ENCODE peak calls at places on chromosome 18, in five cellular contexts. T is K562, H is stomach, B is GM23338, I is HCT116. R is an unnamed sample. For H3K4me1, the result is how much of the 10 kb centered on the place peaks cover.

GRCh38 chr18:79915161-79916127 is 36.0 kb downstream of the SLC66A2 start:
- DNase-seq in T (no peak), I (no peak), B (peak), H (peak), R (peak)

GRCh38 chr18:80252136-80252535 is 4.8 kb upstream of the PARD6G start:
- DNase-seq in B (no peak), H (no peak), I (no peak), T (no peak), R (no peak)

GRCh38 chr18:21682276-21683051 is 22.1 kb downstream of the ABHD3 start:
- DNase-seq in T (no peak), H (no peak), I (no peak), B (peak), R (no peak)

GRCh38 chr18:29164993-29165599 is 988.2 kb upstream of the CDH2 start:
- DNase-seq in B (no peak), I (peak), H (no peak), T (no peak), R (no peak)

GRCh38 chr18:55552498-55553189 is 35.3 kb downstream of the TCF4 start:
- DNase-seq in I (no peak), B (no peak), T (no peak), H (no peak), R (no peak)

GRCh38 chr18:31426021-31426420 is 21.5 kb upstream of the DSG3 start:
- DNase-seq in I (no peak), B (no peak), T (no peak), H (no peak), R (no peak)

GRCh38 chr18:50374170-50374752 is 585 bp upstream of the SKA1 start:
- DNase-seq in B (no peak), I (no peak), T (no peak), H (no peak), R (no peak)

GRCh38 chr18:37403100-37403781 is 162.4 kb downstream of the CELF4 start:
- DNase-seq in B (no peak), T (no peak), H (no peak), I (no peak), R (no peak)

GRCh38 chr18:30858562-30858961 is 184.0 kb downstream of the DSC3 start:
- DNase-seq in B (no peak), T (no peak), H (no peak), I (no peak), R (no peak)

GRCh38 chr18:67010916-67011315 is 407.0 kb upstream of the CDH19 start:
- DNase-seq in T (no peak), B (no peak), H (no peak), I (no peak), R (no peak)

GRCh38 chr18:74396252-74397204 is 60.6 kb downstream of the DIPK1C start:
- DNase-seq in B (no peak), H (no peak), T (no peak), I (no peak), R (no peak)

GRCh38 chr18:34322365-34323289 is 97.9 kb upstream of the NOL4 start:
- DNase-seq in H (peak), B (peak), T (no peak), I (peak), R (no peak)

GRCh38 chr18:50410008-50410407 is 35.2 kb downstream of the SKA1 start:
- DNase-seq in B (peak), I (no peak), T (peak), H (no peak), R (no peak)

GRCh38 chr18:56565596-56566355 is 72.6 kb downstream of the TXNL1 start:
- DNase-seq in T (no peak), H (no peak), B (no peak), I (no peak), R (no peak)

GRCh38 chr18:72161686-72162085 is 382.5 kb downstream of the CBLN2 start:
- DNase-seq in H (no peak), B (no peak), I (no peak), T (no peak), R (no peak)

GRCh38 chr18:27225947-27226481 is 40.9 kb upstream of the CHST9 start:
- DNase-seq in B (no peak), H (no peak), I (no peak), T (no peak), R (no peak)

GRCh38 chr18:7575465-7576026 is 8.4 kb downstream of the PTPRM start:
- DNase-seq in B (no peak), T (no peak), I (no peak), H (no peak), R (no peak)

GRCh38 chr18:21662591-21662990 is 42.0 kb downstream of the ABHD3 start:
- DNase-seq in B (no peak), T (no peak), I (no peak), H (no peak), R (no peak)

GRCh38 chr18:11994708-11995444 is 13.6 kb downstream of the IMPA2 start:
- DNase-seq in H (peak), I (no peak), T (no peak), B (peak), R (no peak)

GRCh38 chr18:35024965-35025364 is 16.2 kb upstream of the MAPRE2 start:
- DNase-seq in H (peak), B (no peak), T (no peak), I (no peak), R (no peak)

GRCh38 chr18:12701161-12701560 is 1.4 kb downstream of the CEP76 start:
- DNase-seq in B (no peak), H (no peak), T (no peak), I (no peak), R (no peak)

GRCh38 chr18:35122586-35123224 is 81.5 kb downstream of the MAPRE2 start:
- DNase-seq in I (no peak), B (peak), H (no peak), T (peak), R (no peak)

GRCh38 chr18:12921178-12921577 is 26.6 kb upstream of the SEH1L start:
- DNase-seq in H (no peak), T (no peak), B (no peak), I (no peak), R (no peak)

GRCh38 chr18:77118256-77119090 is 14.1 kb downstream of the MBP start:
- DNase-seq in H (no peak), T (no peak), I (no peak), B (no peak), R (peak)

GRCh38 chr18:73235491-73235890 is 367.7 kb upstream of the NETO1 start:
- DNase-seq in H (no peak), I (no peak), B (no peak), T (no peak), R (no peak)

GRCh38 chr18:64936671-64937070 is 787.8 kb upstream of the LINC00305 start:
- DNase-seq in I (no peak), B (no peak), T (no peak), H (no peak), R (no peak)

GRCh38 chr18:77090546-77091200 is 41.9 kb downstream of the MBP start:
- DNase-seq in H (no peak), B (no peak), T (no peak), I (no peak), R (no peak)

GRCh38 chr18:42936289-42936688 is 179.2 kb downstream of the RIT2 start:
- DNase-seq in B (no peak), H (no peak), I (no peak), T (no peak), R (no peak)

GRCh38 chr18:42941860-42942259 is 173.6 kb downstream of the RIT2 start:
- DNase-seq in H (no peak), B (no peak), T (no peak), I (no peak), R (no peak)

GRCh38 chr18:42931501-42931900 is 184.0 kb downstream of the RIT2 start:
- DNase-seq in I (no peak), B (no peak), H (no peak), T (no peak), R (no peak)

DNA sequence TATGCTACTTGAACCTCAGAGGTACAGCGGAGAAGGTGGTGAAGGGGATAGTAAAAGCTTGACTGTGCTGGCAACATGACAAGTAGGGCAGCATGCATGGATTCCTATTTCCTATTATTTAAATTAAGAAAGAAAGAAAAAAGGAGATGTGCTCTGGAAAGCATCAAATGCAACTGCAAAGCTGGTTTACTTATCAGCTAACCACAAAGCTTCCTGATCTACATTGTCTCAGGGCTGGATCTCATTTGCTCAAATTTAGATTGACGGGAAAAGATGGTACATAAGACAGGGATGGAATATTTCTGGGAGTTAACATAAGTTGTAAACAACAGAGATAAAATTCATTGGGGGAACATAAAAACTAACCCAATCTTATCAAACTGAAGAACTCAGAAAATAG is 178.1 kb downstream of the RIT2 start:
- DNase-seq in I (no peak), B (no peak), H (no peak), T (no peak), R (no peak)
- TF ChIP-seq POLR2AphosphoS5 in I (no peak), B (no peak), H (no peak), T (no peak), R (no peak)

GRCh38 chr18:47906408-47906807 is 24.1 kb downstream of the SMAD2 start:
- DNase-seq in H (no peak), I (no peak), B (no peak), T (no peak), R (no peak)
- H3K4me1 ChIP-seq in H (under half), I (under half), B (under half), T (under half), R (under half)

DNA sequence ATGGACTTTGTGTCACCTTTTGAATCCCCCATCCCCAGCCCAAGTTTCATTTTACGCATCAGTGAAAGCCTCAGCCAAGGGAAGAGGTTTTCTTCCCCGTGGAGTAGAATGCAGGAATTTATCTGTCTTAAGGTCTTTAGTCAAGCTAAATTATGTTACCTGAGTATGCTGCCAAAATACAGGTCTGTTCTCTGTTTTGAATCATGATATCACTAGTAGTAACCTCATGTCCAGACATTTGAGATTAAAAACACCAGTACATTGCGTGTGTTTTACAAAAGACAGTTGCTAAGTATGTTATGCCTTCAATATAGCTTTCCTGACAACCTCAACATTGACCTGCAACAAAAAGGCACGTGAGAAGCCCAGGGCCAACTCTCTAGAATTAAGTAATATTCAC is 40.2 kb downstream of the COLEC12 start:
- DNase-seq in H (no peak), T (no peak), I (no peak), B (no peak), R (no peak)
- TF ChIP-seq POLR2AphosphoS5 in H (no peak), T (no peak), I (no peak), B (no peak), R (no peak)

DNA sequence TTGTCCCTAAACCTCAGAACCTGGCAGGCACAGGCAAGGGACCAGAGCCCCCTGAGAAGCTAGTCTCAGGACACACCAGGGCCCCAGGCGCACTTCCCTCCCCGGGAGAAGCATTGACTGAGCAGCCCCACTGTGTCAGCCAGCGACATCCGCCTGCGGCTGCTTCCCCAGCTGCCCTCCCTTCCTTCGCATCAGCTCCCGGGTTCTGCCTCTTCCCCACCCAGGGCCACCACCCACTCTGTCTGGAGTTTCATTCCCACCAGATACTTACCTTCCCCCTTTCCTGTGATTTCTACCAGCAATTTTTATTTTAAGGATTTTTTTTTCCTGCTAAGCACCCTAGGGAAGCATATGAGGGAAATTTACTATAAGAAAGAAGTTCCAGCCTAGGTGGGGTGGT is 99.2 kb downstream of the SMAD7 start:
- DNase-seq in I (no peak), H (no peak), B (no peak), T (no peak), R (no peak)
- H3K4me1 ChIP-seq in I (under half), H (under half), B (under half), T (under half), R (under half)

DNA sequence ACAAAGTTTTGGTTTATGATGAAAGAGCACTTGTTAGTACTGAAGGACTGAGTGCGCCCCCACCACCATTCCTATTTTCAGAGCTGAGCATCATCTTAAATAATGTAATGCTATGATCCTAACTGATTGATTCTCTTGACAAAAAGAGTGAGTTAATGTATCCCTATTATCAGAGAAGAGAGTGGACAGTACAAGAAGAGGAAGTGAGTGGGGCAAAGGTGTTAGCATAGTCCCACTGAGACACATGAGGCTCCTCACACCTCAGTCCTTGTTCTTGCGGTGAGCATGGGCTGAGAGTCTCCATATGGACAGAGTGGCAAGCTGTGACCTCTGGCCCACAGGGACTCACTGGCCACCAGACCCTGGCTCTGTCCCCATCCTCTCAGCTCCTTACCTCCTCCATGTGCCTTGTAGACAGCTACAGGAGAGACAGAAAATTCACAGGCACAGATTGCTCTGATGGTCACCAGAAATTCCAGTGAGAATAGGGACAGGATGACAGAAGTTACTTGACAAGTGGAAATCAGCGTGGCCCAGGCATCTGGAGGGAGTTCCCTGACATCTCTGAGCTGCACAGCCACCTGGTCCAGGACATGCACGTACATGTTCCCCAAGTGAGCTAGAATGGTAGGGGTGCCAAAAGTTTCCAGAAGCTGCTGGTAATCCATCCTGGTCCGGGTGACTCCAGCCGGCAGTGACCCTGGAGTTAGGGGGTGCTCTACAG is 32.6 kb downstream of the NAPG start:
- DNase-seq in H (no peak), B (no peak), I (no peak), T (no peak), R (no peak)
- TF ChIP-seq POLR2AphosphoS5 in H (no peak), B (no peak), I (no peak), T (no peak), R (no peak)

GRCh38 chr18:24003903-24004640 is 10.5 kb upstream of the TTC39C start:
- DNase-seq in I (no peak), H (no peak), B (no peak), T (no peak), R (no peak)
- H3K4me1 ChIP-seq in I (under half), H (under half), B (under half), T (under half), R (under half)

GRCh38 chr18:47930086-47930843 is at the start of gene SMAD2:
- DNase-seq in H (peak), B (peak), I (peak), T (peak), R (no peak)
- TF ChIP-seq POLR2AphosphoS5 in H (no peak), B (peak), I (peak), T (no peak), R (no peak)

R was measured in vagina.